ENCODE peak calls at places on chromosomes 3 and 15, in eight cellular contexts. W is IMR-90; U is heart left ventricle; B is cardiac muscle cell; S is CD8-positive, alpha-beta T cell; D is H1; E is GM23248; X is hepatocyte. F is an unnamed sample.

GRCh38 chr3:180199396-180199795 is 162.7 kb upstream of the PEX5L start:
- DNase-seq in E (no peak), W (no peak), S (no peak), U (no peak), X (no peak), B (no peak), D (no peak), F (no peak)

GRCh38 chr3:14204605-14205284 is 26.1 kb downstream of the LSM3 start:
- DNase-seq in D (no peak), W (peak), X (peak), E (peak), B (peak), U (no peak), S (no peak), F (peak)

GRCh38 chr3:141280086-141280485 is 48.5 kb downstream of the PXYLP1 start:
- DNase-seq in D (no peak), W (peak), B (no peak), U (no peak), S (no peak), E (peak), X (no peak), F (no peak)

GRCh38 chr3:182644800-182645433 is 148.4 kb upstream of the ATP11B start:
- DNase-seq in E (peak), B (no peak), U (no peak), X (no peak), D (no peak), S (no peak), W (no peak), F (no peak)

GRCh38 chr15:78049691-78050440 is 27.6 kb downstream of the TBC1D2B start:
- DNase-seq in U (no peak), X (peak), W (peak), D (no peak), B (peak), E (peak), S (peak), F (no peak)

GRCh38 chr15:25134546-25134945 is 179.8 kb downstream of the SNRPN start:
- DNase-seq in D (no peak), S (no peak), X (peak), U (no peak), W (peak), B (peak), E (peak), F (no peak)

GRCh38 chr3:73432021-73432722 is 192.6 kb downstream of the PDZRN3 start:
- DNase-seq in B (peak), E (peak), X (peak), D (no peak), U (no peak), S (no peak), W (peak), F (peak)

GRCh38 chr15:40600956-40601355 is 6.9 kb downstream of the KNL1 start:
- DNase-seq in D (no peak), U (no peak), B (no peak), S (no peak), W (no peak), E (no peak), X (no peak), F (no peak)

GRCh38 chr3:36212291-36212690 is 168.0 kb upstream of the STAC start:
- DNase-seq in D (no peak), W (no peak), X (peak), E (peak), S (no peak), U (no peak), B (peak), F (no peak)

GRCh38 chr15:66635817-66636216 is 66.2 kb upstream of the SMAD6 start:
- DNase-seq in B (no peak), E (no peak), S (no peak), D (no peak), X (no peak), W (no peak), U (no peak), F (no peak)

GRCh38 chr15:81018197-81018596 is 17.5 kb downstream of the TLNRD1 start:
- DNase-seq in S (no peak), U (no peak), X (no peak), D (no peak), E (no peak), B (no peak), W (no peak), F (no peak)

GRCh38 chr3:98778383-98778782 is 15.2 kb downstream of the ST3GAL6 start:
- DNase-seq in U (no peak), W (peak), X (no peak), S (no peak), E (peak), B (no peak), D (no peak), F (no peak)

GRCh38 chr3:10319804-10320203 is 1.1 kb downstream of the SEC13 start:
- DNase-seq in S (no peak), U (no peak), E (peak), B (peak), X (no peak), D (no peak), W (peak), F (no peak)

GRCh38 chr3:10320320-10320677 is 613 bp downstream of the SEC13 start:
- DNase-seq in B (peak), E (peak), W (no peak), D (no peak), U (no peak), S (no peak), X (no peak), F (no peak)

GRCh38 chr3:10322355-10322715 is 1.4 kb upstream of the SEC13 start:
- DNase-seq in X (no peak), D (no peak), S (no peak), E (no peak), B (no peak), W (no peak), U (no peak), F (no peak)

GRCh38 chr3:10319251-10319650 is 1.7 kb downstream of the SEC13 start:
- DNase-seq in E (no peak), B (no peak), X (no peak), U (no peak), D (no peak), W (no peak), S (no peak), F (no peak)

DNA sequence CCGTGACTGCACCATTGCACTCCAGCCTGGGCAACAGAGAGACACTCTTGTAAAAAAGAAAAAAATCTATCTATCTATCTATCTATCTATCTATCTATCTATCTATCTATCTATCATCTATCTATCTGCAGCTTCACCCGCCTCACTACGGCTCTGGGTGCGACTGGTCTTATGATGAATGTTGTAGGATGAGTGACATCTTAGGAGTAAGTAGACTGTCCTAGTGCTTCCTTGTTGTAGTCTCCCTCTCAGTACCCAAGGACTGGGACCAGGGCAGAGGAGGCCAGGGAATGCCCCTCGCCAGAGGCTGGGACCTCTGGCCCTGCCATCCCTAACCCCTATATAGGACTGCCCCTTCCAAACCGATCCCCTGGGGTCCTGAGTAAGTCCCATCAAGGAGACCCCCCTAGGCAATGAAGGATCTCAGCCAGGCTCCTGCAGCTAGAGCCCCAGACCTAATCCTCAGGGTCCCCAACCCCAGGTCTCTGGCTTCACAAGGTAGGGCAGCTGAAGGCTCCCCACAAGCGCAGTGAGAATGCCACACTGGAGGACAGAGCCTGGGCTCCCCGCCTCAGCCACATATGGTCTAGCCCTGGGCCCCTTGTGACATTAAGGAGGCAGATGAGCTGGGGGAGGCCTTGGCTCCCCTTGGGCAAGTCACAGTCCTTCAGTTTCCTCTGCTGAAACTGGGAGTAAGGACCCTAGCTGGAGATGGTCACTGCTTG is 880 bp upstream of the SEC13 start:
- DNase-seq in S (no peak), W (no peak), D (no peak), B (no peak), U (no peak), E (no peak), X (no peak), F (no peak)
- H3K4me3 ChIP-seq in S (no peak), W (no peak), D (no peak), B (no peak), U (peak), E (peak), X (no peak), F (no peak)

GRCh38 chr3:46132565-46132964 is 75.5 kb downstream of the CCR1 start:
- DNase-seq in E (no peak), X (no peak), D (no peak), S (no peak), B (no peak), W (no peak), U (no peak), F (no peak)
- H3K4me3 ChIP-seq in E (no peak), X (no peak), D (no peak), S (no peak), B (no peak), W (no peak), U (no peak), F (no peak)

GRCh38 chr15:101489236-101489632 is 273 bp downstream of the PCSK6 start:
- DNase-seq in S (no peak), D (no peak), X (peak), B (peak), W (no peak), U (peak), E (peak), F (peak)
- H3K4me3 ChIP-seq in S (no peak), D (no peak), X (no peak), B (peak), W (no peak), U (peak), E (no peak), F (peak)

GRCh38 chr3:169667710-169668080 is 4.2 kb upstream of the MECOM start:
- DNase-seq in W (no peak), D (no peak), B (no peak), X (no peak), U (no peak), E (no peak), S (no peak), F (no peak)
- H3K4me3 ChIP-seq in W (no peak), D (peak), B (peak), X (peak), U (no peak), E (no peak), S (no peak), F (peak)